ENCODE peak calls at places on chromosome 14, in nine cellular contexts. One of them, this sample, is unnamed.
A peak's percentile ranks its signal among the peaks of the same experiment; 100 is the strongest.

GRCh38 chr14:95903616-95904107 is 27.0 kb downstream of the TUNAR start:
- DNase-seq in brain microvascular endothelial cell: no peak
- DNase-seq in activated T-cell treated with anti-CD3 and anti-CD28 coated beads for 1 hour: no peak
- DNase-seq in neural progenitor cell: no peak
- DNase-seq in hypothalamus: no peak
- DNase-seq in RPMI8226: no peak
- DNase-seq in fibroblast of gingiva: no peak
- DNase-seq in AG10803: no peak
- DNase-seq in Calu3: no peak
- DNase-seq in this sample: no peak

GRCh38 chr14:91299483-91300115 is 55.1 kb upstream of the GPR68 start:
- DNase-seq in fibroblast of gingiva: no peak
- DNase-seq in hypothalamus: no peak
- DNase-seq in brain microvascular endothelial cell: no peak
- DNase-seq in neural progenitor cell: no peak
- DNase-seq in RPMI8226: no peak
- DNase-seq in activated T-cell treated with anti-CD3 and anti-CD28 coated beads for 1 hour: no peak
- DNase-seq in AG10803: no peak
- DNase-seq in Calu3: no peak
- DNase-seq in this sample: no peak

GRCh38 chr14:88798161-88798560 is 5.4 kb upstream of the EML5 start:
- DNase-seq in brain microvascular endothelial cell: no peak
- DNase-seq in Calu3: no peak
- DNase-seq in fibroblast of gingiva: no peak
- DNase-seq in neural progenitor cell: no peak
- DNase-seq in AG10803: no peak
- DNase-seq in RPMI8226: peak; percentile 45
- DNase-seq in activated T-cell treated with anti-CD3 and anti-CD28 coated beads for 1 hour: no peak
- DNase-seq in hypothalamus: no peak
- DNase-seq in this sample: no peak

GRCh38 chr14:23306113-23306411 is 571 bp upstream of the BCL2L2 start:
- DNase-seq in hypothalamus: no peak
- DNase-seq in Calu3: no peak
- DNase-seq in neural progenitor cell: no peak
- DNase-seq in activated T-cell treated with anti-CD3 and anti-CD28 coated beads for 1 hour: no peak
- DNase-seq in brain microvascular endothelial cell: no peak
- DNase-seq in fibroblast of gingiva: no peak
- DNase-seq in AG10803: no peak
- DNase-seq in RPMI8226: no peak
- DNase-seq in this sample: peak; percentile 39

GRCh38 chr14:25006961-25007795 is 42.8 kb downstream of the STXBP6 start:
- DNase-seq in activated T-cell treated with anti-CD3 and anti-CD28 coated beads for 1 hour: no peak
- DNase-seq in hypothalamus: no peak
- DNase-seq in Calu3: peak; percentile 37
- DNase-seq in brain microvascular endothelial cell: peak; percentile 86
- DNase-seq in AG10803: peak; percentile 91
- DNase-seq in fibroblast of gingiva: peak; percentile 51
- DNase-seq in neural progenitor cell: no peak
- DNase-seq in RPMI8226: no peak
- DNase-seq in this sample: peak; percentile 89

GRCh38 chr14:22895402-22895801 is 12.4 kb downstream of the REM2 start:
- DNase-seq in Calu3: no peak
- DNase-seq in hypothalamus: no peak
- DNase-seq in activated T-cell treated with anti-CD3 and anti-CD28 coated beads for 1 hour: no peak
- DNase-seq in neural progenitor cell: no peak
- DNase-seq in fibroblast of gingiva: no peak
- DNase-seq in RPMI8226: no peak
- DNase-seq in brain microvascular endothelial cell: no peak
- DNase-seq in AG10803: no peak
- DNase-seq in this sample: no peak

GRCh38 chr14:35829449-35829848 is 3.3 kb downstream of the BRMS1L start:
- DNase-seq in Calu3: no peak
- DNase-seq in activated T-cell treated with anti-CD3 and anti-CD28 coated beads for 1 hour: no peak
- DNase-seq in neural progenitor cell: no peak
- DNase-seq in brain microvascular endothelial cell: no peak
- DNase-seq in hypothalamus: no peak
- DNase-seq in fibroblast of gingiva: no peak
- DNase-seq in AG10803: peak; percentile 20
- DNase-seq in RPMI8226: no peak
- DNase-seq in this sample: no peak

GRCh38 chr14:93333631-93334095 is 827 bp upstream of the BTBD7 start:
- DNase-seq in Calu3: no peak
- DNase-seq in brain microvascular endothelial cell: no peak
- DNase-seq in RPMI8226: peak; percentile 6
- DNase-seq in activated T-cell treated with anti-CD3 and anti-CD28 coated beads for 1 hour: no peak
- DNase-seq in neural progenitor cell: no peak
- DNase-seq in AG10803: no peak
- DNase-seq in hypothalamus: no peak
- DNase-seq in fibroblast of gingiva: no peak
- DNase-seq in this sample: no peak

GRCh38 chr14:63986789-63987533 is 134.2 kb downstream of the SYNE2 start:
- DNase-seq in Calu3: no peak
- DNase-seq in hypothalamus: no peak
- DNase-seq in brain microvascular endothelial cell: peak; percentile 65
- DNase-seq in AG10803: peak; percentile 82
- DNase-seq in fibroblast of gingiva: peak; percentile 88
- DNase-seq in neural progenitor cell: no peak
- DNase-seq in RPMI8226: no peak
- DNase-seq in activated T-cell treated with anti-CD3 and anti-CD28 coated beads for 1 hour: no peak
- DNase-seq in this sample: peak; percentile 73

GRCh38 chr14:90503582-90503981 is 106.8 kb downstream of the CALM1 start:
- DNase-seq in neural progenitor cell: no peak
- DNase-seq in fibroblast of gingiva: no peak
- DNase-seq in Calu3: peak; percentile 79
- DNase-seq in AG10803: no peak
- DNase-seq in brain microvascular endothelial cell: no peak
- DNase-seq in activated T-cell treated with anti-CD3 and anti-CD28 coated beads for 1 hour: no peak
- DNase-seq in hypothalamus: no peak
- DNase-seq in RPMI8226: peak; percentile 28
- DNase-seq in this sample: no peak

GRCh38 chr14:65208548-65208947 is 106.2 kb upstream of the MAX start:
- DNase-seq in hypothalamus: no peak
- DNase-seq in fibroblast of gingiva: no peak
- DNase-seq in activated T-cell treated with anti-CD3 and anti-CD28 coated beads for 1 hour: no peak
- DNase-seq in neural progenitor cell: no peak
- DNase-seq in RPMI8226: no peak
- DNase-seq in AG10803: no peak
- DNase-seq in brain microvascular endothelial cell: no peak
- DNase-seq in Calu3: no peak
- DNase-seq in this sample: no peak

GRCh38 chr14:20580242-20580641 is 7.6 kb downstream of the RNASE11 start:
- DNase-seq in RPMI8226: no peak
- DNase-seq in fibroblast of gingiva: no peak
- DNase-seq in AG10803: no peak
- DNase-seq in hypothalamus: no peak
- DNase-seq in neural progenitor cell: no peak
- DNase-seq in activated T-cell treated with anti-CD3 and anti-CD28 coated beads for 1 hour: no peak
- DNase-seq in brain microvascular endothelial cell: no peak
- DNase-seq in Calu3: no peak
- DNase-seq in this sample: no peak

GRCh38 chr14:99522934-99523660 is 41.9 kb downstream of the CCNK start:
- DNase-seq in Calu3: no peak
- DNase-seq in activated T-cell treated with anti-CD3 and anti-CD28 coated beads for 1 hour: no peak
- DNase-seq in AG10803: no peak
- DNase-seq in RPMI8226: no peak
- DNase-seq in neural progenitor cell: peak; percentile 89
- DNase-seq in brain microvascular endothelial cell: no peak
- DNase-seq in fibroblast of gingiva: no peak
- DNase-seq in hypothalamus: no peak
- DNase-seq in this sample: no peak

GRCh38 chr14:67815573-67816235 is 686 bp downstream of the ZFYVE26 start:
- DNase-seq in brain microvascular endothelial cell: peak; percentile 48
- DNase-seq in RPMI8226: peak; percentile 14
- DNase-seq in fibroblast of gingiva: peak; percentile 20
- DNase-seq in activated T-cell treated with anti-CD3 and anti-CD28 coated beads for 1 hour: no peak
- DNase-seq in Calu3: no peak
- DNase-seq in AG10803: peak; percentile 51
- DNase-seq in hypothalamus: no peak
- DNase-seq in neural progenitor cell: peak; percentile 20
- DNase-seq in this sample: peak; percentile 45

GRCh38 chr14:101215936-101216335 is 312.4 kb upstream of the RTL1 start:
- DNase-seq in neural progenitor cell: peak; percentile 0
- DNase-seq in hypothalamus: no peak
- DNase-seq in AG10803: no peak
- DNase-seq in activated T-cell treated with anti-CD3 and anti-CD28 coated beads for 1 hour: no peak
- DNase-seq in Calu3: no peak
- DNase-seq in RPMI8226: no peak
- DNase-seq in fibroblast of gingiva: no peak
- DNase-seq in brain microvascular endothelial cell: no peak
- DNase-seq in this sample: no peak

GRCh38 chr14:74510955-74511354 is 17.4 kb downstream of the ISCA2 start:
- DNase-seq in AG10803: peak; percentile 50
- DNase-seq in activated T-cell treated with anti-CD3 and anti-CD28 coated beads for 1 hour: no peak
- DNase-seq in neural progenitor cell: no peak
- DNase-seq in hypothalamus: no peak
- DNase-seq in RPMI8226: no peak
- DNase-seq in brain microvascular endothelial cell: no peak
- DNase-seq in fibroblast of gingiva: peak; percentile 19
- DNase-seq in Calu3: no peak
- DNase-seq in this sample: peak; percentile 82

GRCh38 chr14:82385043-82385442 is 851.4 kb upstream of the SEL1L start:
- DNase-seq in Calu3: no peak
- DNase-seq in RPMI8226: no peak
- DNase-seq in AG10803: no peak
- DNase-seq in fibroblast of gingiva: no peak
- DNase-seq in hypothalamus: no peak
- DNase-seq in activated T-cell treated with anti-CD3 and anti-CD28 coated beads for 1 hour: no peak
- DNase-seq in neural progenitor cell: no peak
- DNase-seq in brain microvascular endothelial cell: no peak
- DNase-seq in this sample: peak; percentile 9

GRCh38 chr14:59246566-59246965 is 58.1 kb downstream of the DAAM1 start:
- DNase-seq in hypothalamus: no peak
- DNase-seq in fibroblast of gingiva: no peak
- DNase-seq in AG10803: no peak
- DNase-seq in neural progenitor cell: no peak
- DNase-seq in RPMI8226: no peak
- DNase-seq in brain microvascular endothelial cell: no peak
- DNase-seq in activated T-cell treated with anti-CD3 and anti-CD28 coated beads for 1 hour: no peak
- DNase-seq in Calu3: no peak
- DNase-seq in this sample: no peak

This sample was measured in foreskin fibroblast.